ENCODE peak calls at places on chromosomes 4 and X, in eight cellular contexts. B is HCT116, M is NAMALWA, F is left colon, A is ELR, O is MCF 10A, P is dermis microvascular lymphatic vessel endothelial cell, K is NCI-H1105. V is an unnamed sample.

GRCh38 chr4:3872834-3873313 is 106.7 kb downstream of the ADRA2C start:
- DNase-seq in F (no peak), B (no peak), P (no peak), A (no peak), K (no peak), O (no peak), M (no peak), V (no peak)

GRCh38 chr4:73408181-73408867 is 4.2 kb downstream of the ALB start:
- DNase-seq in O (no peak), A (no peak), M (no peak), P (no peak), K (no peak), F (no peak), B (no peak), V (no peak)

GRCh38 chrX:119573840-119574393 is 446 bp upstream of the UBE2A start:
- DNase-seq in M (peak; percentile 64), B (peak; percentile 15), A (peak; percentile 60), F (peak; percentile 33), K (no peak), O (peak; percentile 42), P (peak; percentile 69), V (peak; percentile 3)

GRCh38 chr4:37188100-37188499 is 56.4 kb upstream of the NWD2 start:
- DNase-seq in A (no peak), O (peak; percentile 6), M (peak; percentile 48), K (no peak), B (peak; percentile 2), P (no peak), F (no peak), V (no peak)

GRCh38 chr4:42655921-42656735 is 777 bp downstream of the ATP8A1 start:
- DNase-seq in P (peak; percentile 23), O (no peak), K (no peak), M (peak; percentile 78), B (no peak), A (no peak), F (peak; percentile 56), V (no peak)

GRCh38 chr4:8404791-8405515 is 35.6 kb downstream of the ACOX3 start:
- DNase-seq in K (no peak), A (no peak), P (no peak), F (no peak), B (no peak), O (no peak), M (no peak), V (no peak)

GRCh38 chrX:55026840-55027239 is 3.9 kb downstream of the ALAS2 start:
- DNase-seq in O (no peak), F (no peak), B (no peak), K (no peak), A (no peak), P (no peak), M (no peak), V (no peak)

GRCh38 chrX:16222123-16222522 is 54.8 kb downstream of the MAGEB17 start:
- DNase-seq in B (no peak), M (no peak), F (no peak), P (no peak), O (no peak), A (peak; percentile 72), K (no peak), V (peak; percentile 59)

GRCh38 chr4:77697860-77698599 is 92.4 kb downstream of the CXCL13 start:
- DNase-seq in B (peak; percentile 29), M (peak; percentile 38), F (peak; percentile 54), O (peak; percentile 73), A (peak; percentile 76), K (no peak), P (peak; percentile 66), V (peak; percentile 51)

GRCh38 chr4:72118017-72118416 is 86.2 kb downstream of the NPFFR2 start:
- DNase-seq in K (no peak), A (no peak), B (no peak), O (no peak), F (no peak), P (no peak), M (no peak), V (no peak)

GRCh38 chr4:16029329-16029728 is 54.5 kb downstream of the PROM1 start:
- DNase-seq in O (no peak), F (no peak), M (no peak), P (no peak), B (no peak), A (peak; percentile 19), K (no peak), V (peak; percentile 43)

GRCh38 chr4:40546506-40546905 is 83.2 kb downstream of the RBM47 start:
- DNase-seq in O (no peak), K (no peak), P (no peak), F (peak; percentile 86), B (no peak), M (no peak), A (no peak), V (no peak)

GRCh38 chr4:8682296-8682695 is 89.7 kb downstream of the CPZ start:
- DNase-seq in M (no peak), O (no peak), P (no peak), K (no peak), A (no peak), F (no peak), B (no peak), V (no peak)

GRCh38 chr4:15238720-15239119 is 189.1 kb upstream of the C1QTNF7 start:
- DNase-seq in M (peak; percentile 18), K (no peak), P (peak; percentile 29), O (peak; percentile 62), F (no peak), A (peak; percentile 60), B (no peak), V (no peak)

GRCh38 chr4:136032391-136032790 is 1499.9 kb downstream of the PCDH18 start:
- DNase-seq in B (no peak), F (no peak), K (no peak), M (no peak), A (no peak), O (no peak), P (no peak), V (no peak)

GRCh38 chr4:79604152-79604551 is 196.1 kb upstream of the GK2 start:
- DNase-seq in A (no peak), B (no peak), M (no peak), K (no peak), O (no peak), P (no peak), F (no peak), V (no peak)

GRCh38 chr4:67750691-67751090 is 3.5 kb downstream of the GNRHR start:
- DNase-seq in O (no peak), B (no peak), M (no peak), P (no peak), A (peak; percentile 51), F (no peak), K (no peak), V (no peak)